ENCODE peak calls at places on chromosomes 12 and 14, in six cellular contexts. F, D, L, C, U and N are unnamed samples.

GRCh38 chr12:93145086-93145485 is 216.0 kb upstream of the EEA1 start:
- DNase-seq in F (peak), D (no peak), L (peak), C (no peak), U (no peak), N (peak)

GRCh38 chr12:75694891-75695290 is 183.5 kb upstream of the KRR1 start:
- DNase-seq in F (peak), D (no peak), L (no peak), C (no peak), U (no peak), N (no peak)

GRCh38 chr12:20259786-20260185 is 108.6 kb upstream of the PDE3A start:
- DNase-seq in F (no peak), D (no peak), L (no peak), C (no peak), U (no peak), N (no peak)

GRCh38 chr14:23061995-23062394 is 4.7 kb upstream of the CDH24 start:
- DNase-seq in F (peak), D (no peak), L (peak), C (peak), U (no peak), N (peak)

GRCh38 chr12:60162988-60163720 is 567.3 kb downstream of the SLC16A7 start:
- DNase-seq in F (no peak), D (no peak), L (no peak), C (no peak), U (no peak), N (no peak)

GRCh38 chr12:124570810-124571209 is 3.4 kb upstream of the NCOR2 start:
- DNase-seq in F (no peak), D (no peak), L (no peak), C (no peak), U (no peak), N (no peak)

GRCh38 chr12:104792570-104792969 is 165.5 kb downstream of the SLC41A2 start:
- DNase-seq in F (peak), D (no peak), L (peak), C (no peak), U (no peak), N (no peak)

GRCh38 chr14:80959448-80960006 is 4.1 kb downstream of the TSHR start:
- DNase-seq in F (no peak), D (no peak), L (no peak), C (peak), U (peak), N (peak)

GRCh38 chr14:53368714-53369191 is 215.6 kb upstream of the DDHD1 start:
- DNase-seq in F (peak), D (no peak), L (no peak), C (no peak), U (no peak), N (no peak)

GRCh38 chr12:46722737-46723136 is 103.1 kb downstream of the SLC38A4 start:
- DNase-seq in F (peak), D (no peak), L (no peak), C (no peak), U (no peak), N (no peak)

GRCh38 chr14:71086571-71086970 is 179.3 kb downstream of the PCNX1 start:
- DNase-seq in F (no peak), D (no peak), L (no peak), C (no peak), U (no peak), N (no peak)

GRCh38 chr12:124736115-124737039 is 127.3 kb downstream of the SCARB1 start:
- DNase-seq in F (no peak), D (no peak), L (no peak), C (no peak), U (no peak), N (no peak)

GRCh38 chr12:11862794-11863193 is 207.9 kb upstream of the BCL2L14 start:
- DNase-seq in F (peak), D (no peak), L (no peak), C (no peak), U (no peak), N (peak)

GRCh38 chr12:18631339-18631738 is 106.5 kb downstream of the PLCZ1 start:
- DNase-seq in F (no peak), D (no peak), L (no peak), C (no peak), U (no peak), N (no peak)

GRCh38 chr14:102586420-102587119 is 5.9 kb upstream of the RCOR1 start:
- DNase-seq in F (peak), D (no peak), L (no peak), C (no peak), U (no peak), N (no peak)

GRCh38 chr12:105393586-105393985 is 63.1 kb downstream of the C12orf75 start:
- DNase-seq in F (peak), D (no peak), L (no peak), C (no peak), U (no peak), N (no peak)

GRCh38 chr12:121770802-121771625 is 22.5 kb downstream of the RHOF start:
- DNase-seq in F (no peak), D (no peak), L (no peak), C (no peak), U (no peak), N (no peak)

GRCh38 chr12:99759467-99759866 is 111.9 kb downstream of the GARIN6 start:
- DNase-seq in F (no peak), D (no peak), L (no peak), C (no peak), U (no peak), N (no peak)

GRCh38 chr12:47408171-47408871 is 297.5 kb downstream of the RPAP3 start:
- DNase-seq in F (no peak), D (no peak), L (no peak), C (peak), U (peak), N (no peak)

GRCh38 chr14:49959822-49960408 is 67.0 kb downstream of the ARF6 start:
- DNase-seq in F (no peak), D (no peak), L (no peak), C (peak), U (no peak), N (peak)

GRCh38 chr12:41891226-41891625 is 253.4 kb downstream of the GXYLT1 start:
- DNase-seq in F (no peak), D (no peak), L (no peak), C (no peak), U (no peak), N (no peak)

GRCh38 chr12:100199347-100200136 is 1.1 kb upstream of the ACTR6 start:
- DNase-seq in F (no peak), D (peak), L (peak), C (peak), U (peak), N (peak)

GRCh38 chr14:61152851-61153364 is 128.2 kb downstream of the TMEM30B start:
- DNase-seq in F (peak), D (no peak), L (no peak), C (no peak), U (no peak), N (no peak)

GRCh38 chr14:95895720-95896119 is 19.1 kb downstream of the TUNAR start:
- DNase-seq in F (no peak), D (no peak), L (no peak), C (no peak), U (peak), N (peak)

GRCh38 chr14:52328286-52328685 is 14.2 kb downstream of the PTGER2 start:
- DNase-seq in F (peak), D (no peak), L (no peak), C (no peak), U (no peak), N (no peak)

GRCh38 chr14:99674064-99674650 is 9.9 kb upstream of the CYP46A1 start:
- DNase-seq in F (no peak), D (no peak), L (no peak), C (no peak), U (no peak), N (no peak)

GRCh38 chr14:101118746-101119610 is 215.5 kb upstream of the RTL1 start:
- DNase-seq in F (no peak), D (no peak), L (peak), C (no peak), U (no peak), N (no peak)

GRCh38 chr12:132239392-132239791 is 90.0 kb downstream of the GALNT9 start:
- DNase-seq in F (no peak), D (no peak), L (no peak), C (no peak), U (no peak), N (no peak)

GRCh38 chr12:132239796-132240668 is 89.4 kb downstream of the GALNT9 start:
- DNase-seq in F (no peak), D (no peak), L (no peak), C (no peak), U (no peak), N (no peak)

GRCh38 chr12:132237772-132238486 is 91.5 kb downstream of the GALNT9 start:
- DNase-seq in F (no peak), D (no peak), L (no peak), C (no peak), U (no peak), N (no peak)

GRCh38 chr12:132236930-132237771 is 92.2 kb downstream of the GALNT9 start:
- DNase-seq in F (no peak), D (no peak), L (no peak), C (no peak), U (no peak), N (no peak)

DNA sequence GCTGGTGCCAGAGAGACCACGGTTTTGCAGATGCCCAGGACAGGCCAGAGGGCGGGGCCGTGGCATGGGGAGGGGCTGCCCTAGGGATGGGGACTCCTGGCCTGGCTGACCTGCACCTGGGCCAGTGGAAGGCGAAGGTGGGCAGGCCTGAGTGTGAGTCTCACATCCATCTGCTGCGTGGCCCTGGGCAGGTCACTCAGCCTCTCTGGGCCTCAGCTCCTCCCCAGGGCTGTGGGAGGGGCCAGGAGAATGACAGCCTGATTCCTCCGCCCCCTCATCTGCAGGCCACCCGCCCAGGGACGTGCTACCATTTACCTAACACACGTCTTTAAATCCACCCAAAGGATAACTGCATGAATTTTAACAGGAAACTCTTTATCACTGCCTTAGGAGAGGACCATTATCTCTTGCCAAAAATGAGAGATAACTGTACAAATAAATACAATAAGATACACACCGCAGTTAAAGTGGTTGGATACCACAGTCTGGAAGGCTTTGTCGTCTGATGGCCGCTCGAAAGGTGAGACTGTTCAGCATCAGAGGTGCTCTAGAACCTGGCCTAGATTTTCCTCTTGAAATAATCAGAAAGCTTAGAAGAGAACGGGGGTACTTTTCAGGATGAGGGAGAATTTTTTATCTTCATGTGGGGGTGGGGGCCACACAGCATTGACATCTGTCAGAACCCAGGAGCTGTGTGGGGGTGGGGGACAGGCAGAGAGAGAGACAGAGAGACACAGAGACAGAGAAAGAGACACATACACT is 90.7 kb downstream of the GALNT9 start:
- DNase-seq in F (no peak), D (no peak), L (no peak), C (no peak), U (no peak), N (no peak)
- H3K27ac ChIP-seq in F (no peak), D (no peak), L (no peak), C (no peak), U (no peak), N (no peak)

GRCh38 chr12:110075880-110076279 is 27.6 kb upstream of the C12orf76 start:
- DNase-seq in F (no peak), D (no peak), L (no peak), C (no peak), U (no peak), N (no peak)
- TF ChIP-seq CTCF in F (no peak), D (no peak), L (no peak), C (no peak), U (no peak), N (no peak)

GRCh38 chr14:98172243-98172778 is 1099.7 kb downstream of the BCL11B start:
- DNase-seq in F (no peak), D (no peak), L (no peak), C (no peak), U (peak), N (no peak)
- H3K27ac ChIP-seq in F (no peak), D (no peak), L (no peak), C (no peak), U (peak), N (no peak)

GRCh38 chr12:120496353-120497340 is 734 bp downstream of the DYNLL1 start:
- DNase-seq in F (peak), D (peak), L (peak), C (peak), U (peak), N (peak)
- TF ChIP-seq CTCF in F (no peak), D (no peak), L (peak), C (no peak), U (no peak), N (no peak)

GRCh38 chr14:34018564-34019244 is 67.8 kb upstream of the EGLN3 start:
- DNase-seq in F (no peak), D (no peak), L (no peak), C (no peak), U (no peak), N (no peak)
- H3K27ac ChIP-seq in F (no peak), D (no peak), L (no peak), C (no peak), U (no peak), N (no peak)

DNA sequence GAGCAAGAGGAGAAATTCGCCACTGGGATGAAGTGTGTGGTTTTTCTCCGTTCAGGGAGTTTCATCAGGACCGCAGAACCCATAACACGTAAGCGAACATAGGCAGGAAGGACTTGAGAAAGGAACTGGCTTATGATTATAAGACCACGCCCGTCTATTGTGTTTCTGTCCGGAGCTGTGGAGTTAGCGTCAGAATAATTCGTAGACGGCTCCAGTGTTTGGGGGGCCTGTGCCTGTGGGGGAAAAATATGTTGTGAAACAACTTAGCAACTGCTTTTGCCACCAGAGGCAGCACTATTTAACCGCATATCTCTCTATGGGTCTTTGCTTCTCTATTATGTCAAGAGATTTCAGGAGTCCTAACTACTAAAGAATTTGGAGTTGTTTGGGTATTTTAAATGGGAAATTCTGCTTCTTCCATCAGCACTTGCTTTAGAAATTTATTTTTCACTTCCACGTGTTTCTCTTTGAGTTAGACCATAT is 506 bp upstream of the CLEC14A start:
- DNase-seq in F (peak), D (no peak), L (no peak), C (no peak), U (no peak), N (no peak)
- TF ChIP-seq CTCF in F (no peak), D (no peak), L (no peak), C (no peak), U (no peak), N (no peak)

GRCh38 chr12:95836630-95837239 is 22.0 kb upstream of the SNRPF start:
- DNase-seq in F (peak), D (no peak), L (no peak), C (no peak), U (no peak), N (no peak)

GRCh38 chr12:95836185-95836609 is 22.6 kb upstream of the SNRPF start:
- DNase-seq in F (peak), D (no peak), L (no peak), C (no peak), U (no peak), N (no peak)

GRCh38 chr12:95834572-95834971 is 24.2 kb upstream of the SNRPF start:
- DNase-seq in F (no peak), D (no peak), L (no peak), C (no peak), U (no peak), N (no peak)

GRCh38 chr12:95838125-95838524 is 20.6 kb upstream of the SNRPF start:
- DNase-seq in F (peak), D (no peak), L (peak), C (peak), U (peak), N (peak)

DNA sequence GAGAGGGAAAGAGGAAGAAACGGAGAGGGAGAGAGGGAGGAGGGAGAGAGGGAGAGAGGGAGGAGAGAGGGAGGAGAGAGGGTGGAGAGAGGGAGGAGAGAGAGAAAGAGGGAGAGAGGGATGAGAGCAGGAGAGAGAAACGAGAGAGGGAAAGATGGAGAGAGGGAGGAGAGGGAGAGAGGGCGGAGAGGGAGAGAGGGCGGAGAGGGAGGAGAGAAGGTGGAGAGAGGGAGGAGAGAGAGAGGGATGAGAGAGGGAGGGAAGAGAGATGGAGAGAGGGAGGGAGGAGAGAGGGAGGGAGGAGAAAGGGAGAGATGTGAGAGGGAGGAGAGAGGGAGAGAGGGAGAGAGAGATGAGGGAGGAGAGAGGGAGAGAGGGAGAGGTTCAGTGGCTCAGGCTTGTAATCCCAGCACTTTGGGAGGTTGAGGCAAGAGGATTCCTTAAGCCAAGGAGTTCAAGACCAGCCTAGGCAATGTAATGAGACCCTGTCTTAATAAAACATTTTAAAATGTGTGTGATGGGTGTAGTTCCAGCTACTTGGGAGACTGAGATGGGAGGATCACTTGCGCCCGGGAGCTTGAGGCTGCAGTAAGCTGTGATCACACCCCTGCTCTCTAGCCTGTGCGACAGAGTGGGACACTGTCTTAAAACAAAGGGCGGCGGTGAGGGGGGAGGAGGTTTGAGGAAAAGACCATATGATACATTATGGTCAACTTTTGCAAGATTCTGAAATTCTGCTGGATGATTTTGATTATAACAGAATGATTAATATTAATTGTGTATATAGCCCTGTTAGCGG is 21.3 kb upstream of the SNRPF start:
- DNase-seq in F (no peak), D (no peak), L (no peak), C (no peak), U (no peak), N (no peak)
- H3K27ac ChIP-seq in F (peak), D (peak), L (no peak), C (no peak), U (no peak), N (no peak)

GRCh38 chr12:102879144-102879763 is 37.8 kb downstream of the PAH start:
- DNase-seq in F (peak), D (no peak), L (peak), C (no peak), U (peak), N (peak)
- TF ChIP-seq CTCF in F (peak), D (no peak), L (peak), C (no peak), U (peak), N (no peak)

GRCh38 chr14:45094275-45094674 is 10.4 kb downstream of the PRPF39 start:
- DNase-seq in F (no peak), D (no peak), L (no peak), C (no peak), U (no peak), N (no peak)

GRCh38 chr14:45095143-45095542 is 11.2 kb downstream of the PRPF39 start:
- DNase-seq in F (no peak), D (no peak), L (no peak), C (no peak), U (no peak), N (no peak)

GRCh38 chr14:45091696-45092095 is 7.8 kb downstream of the PRPF39 start:
- DNase-seq in F (peak), D (no peak), L (no peak), C (no peak), U (no peak), N (no peak)

GRCh38 chr14:45085004-45085403 is 1.1 kb downstream of the PRPF39 start:
- DNase-seq in F (peak), D (no peak), L (no peak), C (no peak), U (no peak), N (no peak)

DNA sequence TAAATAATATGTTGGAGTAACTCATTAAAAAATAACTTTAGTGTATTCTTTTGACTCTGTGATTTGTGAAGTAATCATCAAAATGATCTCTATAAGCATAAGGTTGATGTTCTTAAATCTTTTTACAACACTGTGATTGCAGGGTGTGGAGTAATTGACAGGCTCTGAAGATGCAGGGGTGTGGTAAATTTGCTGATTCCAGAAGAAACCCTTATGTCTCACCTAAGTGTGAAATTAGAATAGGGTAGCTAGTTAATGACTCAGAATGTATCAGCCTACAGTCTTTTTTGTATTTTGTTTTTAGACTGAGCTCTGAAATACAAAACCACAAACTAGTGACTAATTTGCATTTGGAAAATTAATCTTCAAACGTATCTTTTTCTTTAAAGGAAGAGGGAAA is 5.9 kb downstream of the PRPF39 start:
- DNase-seq in F (peak), D (no peak), L (no peak), C (no peak), U (no peak), N (no peak)
- H3K27ac ChIP-seq in F (no peak), D (no peak), L (no peak), C (no peak), U (no peak), N (no peak)